ENCODE peak calls at places on chromosomes 12 and 14, in four cellular contexts. P, Q, E and B are unnamed samples.

GRCh38 chr14:36221097-36221496 is 44.6 kb upstream of the PTCSC3 start:
- DNase-seq in P (no peak), E (no peak), Q (no peak), B (no peak)

GRCh38 chr14:105421723-105422615 is 2.3 kb downstream of the MTA1 start:
- DNase-seq in Q (no peak), E (no peak), P (no peak), B (no peak)

GRCh38 chr14:72975776-72976175 is 49.5 kb downstream of the DCAF4 start:
- DNase-seq in Q (no peak), P (peak; percentile 19), E (peak; percentile 4), B (no peak)

GRCh38 chr14:105894125-105894977 is 368.0 kb downstream of the TMEM121 start:
- DNase-seq in P (peak; percentile 0), Q (no peak), E (no peak), B (peak; percentile 1)

GRCh38 chr12:14774944-14775651 is 28.2 kb downstream of the WBP11 start:
- DNase-seq in Q (no peak), P (no peak), E (no peak), B (no peak)

GRCh38 chr12:54296393-54297121 is 4.3 kb downstream of the NFE2 start:
- DNase-seq in Q (no peak), P (no peak), E (no peak), B (no peak)

GRCh38 chr14:95320076-95320895 is 578 bp upstream of the CLMN start:
- DNase-seq in E (no peak), P (no peak), Q (no peak), B (peak; percentile 21)

GRCh38 chr14:96042218-96042930 is 3.2 kb downstream of the C14orf132 start:
- DNase-seq in E (no peak), P (no peak), Q (no peak), B (no peak)

GRCh38 chr12:114547636-114548035 is 136.3 kb downstream of the TBX3 start:
- DNase-seq in P (no peak), Q (no peak), E (no peak), B (no peak)

GRCh38 chr12:8088574-8088973 is 6.5 kb downstream of the NECAP1 start:
- DNase-seq in P (no peak), Q (no peak), E (no peak), B (no peak)

GRCh38 chr14:65336191-65336591 is 76.3 kb upstream of the FUT8 start:
- DNase-seq in E (no peak), Q (no peak), P (no peak), B (no peak)
- TF ChIP-seq NR2C2 in E (no peak), Q (no peak), P (no peak), B (no peak)

GRCh38 chr12:89878327-89878726 is 169.7 kb upstream of the ATP2B1 start:
- DNase-seq in P (no peak), Q (no peak), E (no peak), B (no peak)

GRCh38 chr12:89883630-89884364 is 175.2 kb upstream of the ATP2B1 start:
- DNase-seq in Q (no peak), E (no peak), P (no peak), B (no peak)

GRCh38 chr12:89882757-89883156 is 174.1 kb upstream of the ATP2B1 start:
- DNase-seq in Q (no peak), P (no peak), E (no peak), B (no peak)

GRCh38 chr12:89882051-89882450 is 173.4 kb upstream of the ATP2B1 start:
- DNase-seq in E (no peak), P (no peak), Q (peak; percentile 55), B (no peak)

DNA sequence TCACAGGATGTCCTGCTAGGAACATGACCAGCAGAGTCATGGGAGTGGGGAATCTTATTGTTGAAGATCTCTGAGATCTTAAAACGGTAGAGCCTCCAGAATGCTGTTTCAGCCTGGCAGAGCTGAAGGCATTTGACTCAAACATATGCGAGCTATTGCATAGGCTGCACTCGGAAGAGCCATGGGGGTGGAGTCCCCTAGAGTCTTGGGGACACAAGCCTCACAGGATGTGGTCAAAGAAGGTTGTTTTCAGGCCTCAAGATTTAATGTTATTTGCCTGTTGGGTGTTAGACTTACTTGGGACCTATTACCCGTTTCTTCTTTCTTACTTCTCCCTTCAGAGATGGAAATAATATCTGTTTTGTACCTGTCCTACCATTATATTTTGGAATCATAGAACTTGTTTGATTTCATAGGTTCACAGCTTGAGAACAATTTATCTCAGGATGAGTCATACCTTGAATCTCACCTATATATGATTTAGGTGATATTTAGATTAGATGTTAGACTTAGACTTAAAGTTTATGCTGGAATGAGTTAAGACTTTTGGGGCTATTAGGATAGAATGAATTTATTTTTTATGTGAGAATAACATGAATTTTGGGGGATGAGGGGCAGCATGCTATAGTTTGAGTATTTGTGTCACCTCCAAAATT is 172.2 kb upstream of the ATP2B1 start:
- DNase-seq in Q (peak; percentile 91), P (no peak), E (no peak), B (no peak)
- TF ChIP-seq NR2C2 in Q (no peak), P (no peak), E (no peak), B (no peak)

DNA sequence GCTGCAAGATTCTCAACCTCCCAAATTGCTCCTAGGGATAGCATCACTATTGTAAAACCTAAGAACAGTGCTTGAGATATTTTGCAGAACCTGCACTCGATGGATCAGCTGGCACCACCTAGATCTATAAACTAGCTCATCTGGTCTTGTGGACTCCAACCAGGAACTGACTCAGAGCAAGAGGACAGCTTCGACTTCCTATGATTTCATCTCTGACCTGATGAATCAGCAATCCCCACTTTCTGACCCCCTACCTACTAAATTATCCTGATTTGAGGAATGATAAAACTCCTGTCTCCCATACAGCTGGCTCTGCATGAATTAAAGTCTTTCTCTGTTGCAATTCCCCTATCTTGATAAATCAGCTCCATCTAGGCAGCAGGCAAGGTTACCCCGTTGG is 117.8 kb downstream of the DYRK2 start:
- DNase-seq in E (no peak), P (no peak), Q (no peak), B (no peak)
- TF ChIP-seq NR2C2 in E (no peak), P (no peak), Q (no peak), B (no peak)

GRCh38 chr14:71362920-71363584 is 455.8 kb downstream of the PCNX1 start:
- DNase-seq in E (no peak), P (no peak), Q (peak; percentile 53), B (no peak)

GRCh38 chr14:71359823-71360222 is 452.6 kb downstream of the PCNX1 start:
- DNase-seq in P (no peak), E (no peak), Q (no peak), B (no peak)

GRCh38 chr14:71362282-71362681 is 455.0 kb downstream of the PCNX1 start:
- DNase-seq in E (no peak), P (no peak), Q (no peak), B (no peak)

GRCh38 chr14:71361335-71361734 is 454.1 kb downstream of the PCNX1 start:
- DNase-seq in P (peak; percentile 38), E (peak; percentile 40), Q (no peak), B (no peak)

GRCh38 chr14:71361874-71362273 is 454.6 kb downstream of the PCNX1 start:
- DNase-seq in E (no peak), P (no peak), Q (no peak), B (no peak)
- TF ChIP-seq NR2C2 in E (no peak), P (no peak), Q (no peak), B (no peak)

GRCh38 chr12:27549231-27549800 is 25.3 kb downstream of the PPFIBP1 start:
- DNase-seq in E (peak; percentile 52), P (no peak), Q (no peak), B (no peak)
- TF ChIP-seq NR2C2 in E (no peak), P (no peak), Q (no peak), B (no peak)

GRCh38 chr14:104136472-104137296 is 1.7 kb upstream of the KIF26A start:
- DNase-seq in Q (no peak), P (no peak), E (no peak), B (peak; percentile 28)
- TF ChIP-seq NR2C2 in Q (no peak), P (no peak), E (no peak), B (no peak)

GRCh38 chr12:71685312-71685906 is 473 bp upstream of the TMEM19 start:
- DNase-seq in P (no peak), E (no peak), Q (no peak), B (no peak)

GRCh38 chr12:71683633-71684032 is 2.2 kb upstream of the TMEM19 start:
- DNase-seq in E (no peak), Q (no peak), P (no peak), B (no peak)

GRCh38 chr12:71684081-71684480 is 1.8 kb upstream of the TMEM19 start:
- DNase-seq in E (no peak), P (no peak), Q (no peak), B (no peak)

GRCh38 chr12:71685961-71686657 is at the start of gene TMEM19:
- DNase-seq in Q (peak; percentile 65), P (peak; percentile 91), E (peak; percentile 79), B (peak; percentile 86)

GRCh38 chr12:71682466-71682865 is 3.4 kb upstream of the TMEM19 start:
- DNase-seq in E (peak; percentile 47), P (no peak), Q (no peak), B (no peak)
- TF ChIP-seq NR2C2 in E (no peak), P (no peak), Q (no peak), B (no peak)

DNA sequence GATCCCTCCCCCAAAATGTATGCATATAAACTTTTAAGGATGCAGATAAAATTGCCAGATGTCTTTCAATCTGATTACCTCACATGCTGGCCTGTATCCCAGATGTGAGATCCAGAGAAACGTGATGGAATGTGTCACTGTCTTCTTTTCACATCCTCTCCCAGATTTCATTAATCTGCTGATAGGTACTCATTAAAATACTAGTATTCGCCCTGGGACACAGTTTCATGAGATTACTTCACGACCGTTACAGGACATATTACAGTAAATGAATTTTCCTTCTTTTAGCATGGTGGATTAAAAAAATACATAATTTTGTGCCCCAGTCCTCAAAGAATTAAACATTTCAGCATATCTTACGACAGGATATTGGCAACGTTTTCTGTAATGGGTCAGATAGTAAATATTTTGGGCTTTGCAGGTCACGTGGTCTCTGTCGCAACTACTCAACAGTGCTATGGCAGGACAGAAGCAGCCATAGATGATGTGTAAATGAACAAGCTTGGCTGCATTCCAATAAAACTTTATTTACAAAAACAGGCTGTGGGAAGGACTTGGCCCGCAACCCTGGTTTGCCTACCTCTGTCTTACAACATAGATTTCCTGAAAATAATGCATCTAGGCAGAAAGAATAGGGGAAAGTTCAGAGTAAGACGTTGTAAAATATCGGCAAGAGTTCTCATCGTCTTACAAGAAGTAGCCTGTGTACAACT is 156.0 kb upstream of the DIO3 start:
- DNase-seq in E (no peak), Q (no peak), P (no peak), B (no peak)
- TF ChIP-seq NR2C2 in E (no peak), Q (no peak), P (no peak), B (no peak)

GRCh38 chr14:24921903-24922302 is 128.0 kb downstream of the STXBP6 start:
- DNase-seq in E (no peak), P (no peak), Q (no peak), B (no peak)
- TF ChIP-seq NR2C2 in E (no peak), P (no peak), Q (no peak), B (no peak)